ENCODE peak calls at places on chromosomes 13 and 19, in four cellular contexts. V, P, N and J are unnamed samples.

GRCh38 chr13:93981578-93981977 is 497.9 kb downstream of the DCT start:
- DNase-seq in V (no peak), P (no peak), N (no peak), J (no peak)

GRCh38 chr19:50932018-50932689 is 20.7 kb downstream of the KLK5 start:
- DNase-seq in V (no peak), P (no peak), N (no peak), J (no peak)

GRCh38 chr13:72651196-72651595 is 76.2 kb downstream of the MZT1 start:
- DNase-seq in V (peak), P (no peak), N (no peak), J (peak)

GRCh38 chr19:27887946-27888345 is 1325.0 kb downstream of the UQCRFS1 start:
- DNase-seq in V (no peak), P (no peak), N (no peak), J (no peak)

GRCh38 chr13:113863511-113864302 is at the start of gene GAS6:
- DNase-seq in V (peak), P (peak), N (no peak), J (peak)

GRCh38 chr19:6378036-6378435 is 2.3 kb upstream of the PSPN start:
- DNase-seq in V (peak), P (no peak), N (no peak), J (peak)

GRCh38 chr13:33218426-33218825 is 67.1 kb downstream of the STARD13 start:
- DNase-seq in V (no peak), P (no peak), N (no peak), J (no peak)

GRCh38 chr13:110348751-110349150 is 41.7 kb downstream of the COL4A2 start:
- DNase-seq in V (no peak), P (no peak), N (no peak), J (no peak)

GRCh38 chr19:2426661-2427322 is 594 bp downstream of the TIMM13 start:
- DNase-seq in V (peak), P (no peak), N (no peak), J (peak)

GRCh38 chr19:7681336-7682174 is 922 bp downstream of the TRAPPC5 start:
- DNase-seq in V (peak), P (peak), N (peak), J (peak)

GRCh38 chr13:38951525-38952313 is 38.9 kb downstream of the STOML3 start:
- DNase-seq in V (no peak), P (no peak), N (no peak), J (peak)

GRCh38 chr13:31223640-31224039 is 23.9 kb downstream of the B3GLCT start:
- DNase-seq in V (no peak), P (no peak), N (no peak), J (no peak)

GRCh38 chr13:33281951-33282595 is 3.5 kb downstream of the STARD13 start:
- DNase-seq in V (no peak), P (no peak), N (no peak), J (no peak)

GRCh38 chr13:36919206-36919832 is 719 bp downstream of the SMAD9 start:
- DNase-seq in V (peak), P (peak), N (no peak), J (peak)

GRCh38 chr13:112722433-112723250 is 32.8 kb downstream of the ATP11A start:
- DNase-seq in V (peak), P (no peak), N (no peak), J (no peak)

GRCh38 chr13:103898481-103898880 is 832.3 kb upstream of the SLC10A2 start:
- DNase-seq in V (peak), P (no peak), N (no peak), J (no peak)

GRCh38 chr13:35884211-35884610 is 247.0 kb downstream of the DCLK1 start:
- DNase-seq in V (no peak), P (no peak), N (no peak), J (no peak)

GRCh38 chr13:113489549-113490495 is 689 bp downstream of the DCUN1D2 start:
- DNase-seq in V (peak), P (peak), N (peak), J (no peak)

GRCh38 chr19:7227735-7228134 is 66.5 kb downstream of the INSR start:
- DNase-seq in V (no peak), P (no peak), N (no peak), J (no peak)

GRCh38 chr13:75226755-75227435 is 255.1 kb downstream of the TBC1D4 start:
- DNase-seq in V (no peak), P (no peak), N (no peak), J (no peak)

GRCh38 chr19:50008532-50008931 is 16.6 kb downstream of the VRK3 start:
- DNase-seq in V (peak), P (no peak), N (no peak), J (peak)

GRCh38 chr13:51614350-51614786 is 30.1 kb downstream of the WDFY2 start:
- DNase-seq in V (no peak), P (no peak), N (no peak), J (no peak)

GRCh38 chr13:72180253-72180952 is 313.4 kb upstream of the DACH1 start:
- DNase-seq in V (peak), P (no peak), N (no peak), J (peak)

GRCh38 chr13:87798536-87798935 is 127.4 kb downstream of the SLITRK5 start:
- DNase-seq in V (no peak), P (no peak), N (no peak), J (no peak)

GRCh38 chr13:67736646-67737420 is 506.7 kb upstream of the PCDH9 start:
- DNase-seq in V (peak), P (no peak), N (no peak), J (peak)

GRCh38 chr19:41449079-41449864 is 6.3 kb downstream of the ERICH4 start:
- DNase-seq in V (peak), P (peak), N (peak), J (peak)

GRCh38 chr13:112531263-112531794 is 56.6 kb downstream of the TUBGCP3 start:
- DNase-seq in V (no peak), P (no peak), N (no peak), J (no peak)

GRCh38 chr19:32124585-32124984 is 220.8 kb upstream of the ZNF507 start:
- DNase-seq in V (no peak), P (no peak), N (no peak), J (no peak)

GRCh38 chr19:5826531-5827341 is 12.8 kb downstream of the FUT6 start:
- DNase-seq in V (peak), P (no peak), N (no peak), J (peak)

GRCh38 chr19:13995017-13995728 is 10.9 kb downstream of the RFX1 start:
- DNase-seq in V (no peak), P (no peak), N (no peak), J (no peak)

GRCh38 chr19:10718205-10719196 is 622 bp downstream of the DNM2 start:
- DNase-seq in V (peak), P (no peak), N (peak), J (peak)

GRCh38 chr13:113841355-113841653 is 22.6 kb downstream of the GAS6 start:
- DNase-seq in V (no peak), P (no peak), N (no peak), J (no peak)

GRCh38 chr13:30892966-30893365 is 13.1 kb upstream of the MEDAG start:
- DNase-seq in V (peak), P (no peak), N (no peak), J (peak)

GRCh38 chr13:33918199-33918932 is 100.4 kb downstream of the RFC3 start:
- DNase-seq in V (no peak), P (no peak), N (no peak), J (peak)

GRCh38 chr13:104648291-104648690 is 1582.1 kb upstream of the SLC10A2 start:
- DNase-seq in V (no peak), P (peak), N (no peak), J (no peak)

GRCh38 chr19:55319786-55320185 is 5.4 kb downstream of the TMEM150B start:
- DNase-seq in V (peak), P (peak), N (no peak), J (peak)

DNA sequence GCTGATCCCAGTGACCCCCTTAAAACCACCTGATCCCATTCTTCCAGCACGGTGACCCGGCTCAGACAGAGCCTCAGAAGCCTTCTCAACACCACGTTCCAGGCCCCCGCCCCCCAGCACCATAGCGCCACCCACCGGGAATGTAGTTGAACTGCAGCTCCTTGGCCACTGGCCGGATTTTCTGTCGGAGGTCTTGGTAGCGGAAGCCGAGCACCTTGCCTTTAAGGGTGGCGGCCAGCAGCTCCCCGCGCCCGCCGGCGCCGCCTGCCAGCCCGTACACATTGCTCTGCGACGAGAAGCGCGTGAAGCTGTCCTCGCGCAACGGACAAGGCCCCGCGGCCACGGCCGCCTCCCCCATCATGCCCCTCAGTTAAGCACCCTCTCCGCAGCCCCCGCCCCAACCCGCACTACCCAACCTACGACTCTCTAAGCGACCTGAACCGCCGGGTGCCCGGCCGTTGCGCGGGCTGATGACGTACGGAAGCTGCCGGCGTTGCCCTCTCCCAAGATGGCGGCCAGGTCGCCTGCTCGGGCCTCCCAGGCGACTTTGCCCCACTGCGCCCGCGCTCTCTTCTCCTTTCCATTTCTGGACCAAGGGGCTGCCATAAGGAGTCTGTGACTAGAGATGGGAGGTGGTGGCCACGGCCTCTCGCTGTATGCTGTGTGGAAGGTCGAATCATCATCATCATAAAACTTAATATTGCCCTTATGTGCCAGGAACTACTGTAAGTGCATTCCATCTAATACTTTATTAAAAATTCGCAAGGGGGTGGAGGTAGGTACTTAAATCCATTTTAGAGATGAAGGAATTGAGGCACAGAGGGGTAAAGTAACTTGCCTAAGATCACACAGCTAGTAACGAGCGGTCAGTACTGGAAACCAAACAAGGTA is at the start of gene KPTN:
- DNase-seq in V (peak), P (peak), N (peak), J (peak)
- H3K27ac ChIP-seq in V (peak), P (peak), N (peak), J (peak)

DNA sequence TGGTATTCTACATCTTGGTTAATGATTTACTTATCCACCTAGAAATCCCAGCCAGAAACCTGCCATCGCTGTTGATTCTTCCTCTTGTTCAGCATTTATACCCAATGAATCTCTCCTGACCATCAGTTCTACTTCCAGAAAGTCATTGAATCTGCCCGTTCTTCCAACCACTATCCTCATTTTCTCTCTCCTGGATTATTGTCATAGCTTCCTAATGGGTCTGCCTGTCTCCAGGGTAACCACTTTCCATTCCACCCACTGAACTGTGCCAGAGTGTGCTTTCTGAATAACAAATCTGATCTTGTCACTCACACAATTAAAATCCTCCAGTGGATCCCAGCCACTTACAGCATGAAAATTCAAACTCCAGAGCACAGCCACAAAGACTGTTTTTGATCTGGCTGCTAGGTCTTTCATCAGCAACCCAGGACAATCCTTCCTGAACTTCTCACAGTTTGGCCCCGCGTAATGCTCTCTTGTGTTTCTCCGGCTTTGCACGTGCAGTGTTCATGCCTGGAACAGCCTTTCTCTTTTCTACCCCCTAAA is 330.6 kb downstream of the SPRY2 start:
- DNase-seq in V (no peak), P (peak), N (no peak), J (no peak)
- H3K27ac ChIP-seq in V (no peak), P (peak), N (no peak), J (no peak)

GRCh38 chr13:106492576-106493323 is 42.7 kb downstream of the EFNB2 start:
- DNase-seq in V (no peak), P (no peak), N (no peak), J (no peak)

GRCh38 chr13:106491463-106491862 is 44.0 kb downstream of the EFNB2 start:
- DNase-seq in V (no peak), P (no peak), N (no peak), J (no peak)

GRCh38 chr13:106493569-106493968 is 41.9 kb downstream of the EFNB2 start:
- DNase-seq in V (no peak), P (no peak), N (no peak), J (no peak)

GRCh38 chr13:106490887-106491321 is 44.6 kb downstream of the EFNB2 start:
- DNase-seq in V (no peak), P (no peak), N (no peak), J (no peak)

DNA sequence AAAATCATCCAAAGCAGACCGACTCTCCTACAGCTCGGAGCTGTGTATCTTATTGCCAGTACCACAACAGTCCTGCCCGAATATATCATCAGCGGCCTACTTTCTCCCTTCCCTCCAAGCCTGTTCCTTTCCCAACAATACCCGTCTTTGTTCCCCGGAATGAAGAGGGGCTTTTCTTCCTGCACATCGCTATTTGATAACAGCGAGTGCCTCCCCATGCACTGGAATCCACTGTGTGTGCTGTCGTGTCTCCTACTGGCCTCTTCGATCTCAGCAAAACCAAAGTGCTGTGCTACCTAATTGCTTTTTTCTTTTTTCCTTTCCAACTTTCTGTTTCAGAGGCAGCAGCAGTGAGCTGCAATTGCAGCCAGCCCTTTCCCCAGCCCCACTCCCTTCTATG is 43.5 kb downstream of the EFNB2 start:
- DNase-seq in V (no peak), P (peak), N (no peak), J (no peak)
- H3K27ac ChIP-seq in V (no peak), P (peak), N (no peak), J (peak)

GRCh38 chr13:28301839-28302238 is 163.5 kb downstream of the PAN3 start:
- DNase-seq in V (peak), P (no peak), N (no peak), J (peak)
- H3K27ac ChIP-seq in V (peak), P (no peak), N (no peak), J (no peak)

DNA sequence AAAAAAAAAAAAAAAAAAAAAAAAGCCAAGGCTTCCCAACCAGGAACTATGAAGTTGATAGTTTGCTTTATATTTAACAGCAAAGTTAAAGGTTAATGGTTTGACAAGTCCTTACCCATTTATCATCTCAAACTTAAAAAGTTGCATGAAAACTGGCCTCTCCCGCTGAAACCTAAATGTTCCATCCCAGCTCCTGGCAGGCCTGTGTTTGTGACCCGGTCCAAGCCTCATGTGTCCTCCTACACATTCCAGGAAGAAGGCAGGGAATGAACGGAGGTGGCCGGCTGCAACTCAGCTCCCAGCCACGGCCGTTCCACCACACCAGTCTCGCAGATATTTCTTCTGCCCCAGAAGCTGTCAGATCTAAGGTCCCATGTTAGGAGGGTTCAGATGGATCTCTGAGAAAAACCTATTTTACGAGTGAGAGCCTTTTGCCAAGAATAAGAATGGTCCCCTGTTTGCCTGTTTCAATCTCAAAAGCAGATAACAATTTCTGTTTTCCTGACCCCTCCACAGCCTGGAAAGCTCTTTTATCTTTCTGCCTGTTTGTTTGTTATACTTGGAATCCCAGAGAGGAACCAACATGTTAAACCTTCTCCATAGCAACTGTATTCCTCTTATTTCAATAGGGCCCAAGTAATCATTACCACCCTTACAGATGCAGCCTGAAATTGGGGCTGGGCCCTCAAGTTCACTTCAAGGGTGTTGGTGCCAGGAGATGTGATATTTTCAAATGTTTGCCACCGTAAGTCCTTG is 56.5 kb downstream of the KCTD12 start:
- DNase-seq in V (no peak), P (no peak), N (no peak), J (no peak)
- H3K27ac ChIP-seq in V (no peak), P (no peak), N (no peak), J (no peak)